ENCODE peak calls at places on chromosome 1, in eight cellular contexts. H, X, Q, R, Z, V, O and A are unnamed samples.

GRCh38 chr1:30720271-30721223 is 2.8 kb downstream of the MATN1 start:
- DNase-seq in H (no peak), X (no peak), Q (no peak), R (no peak), Z (no peak), V (no peak), O (no peak), A (no peak)

GRCh38 chr1:225694151-225694603 is 41.3 kb upstream of the ENAH start:
- DNase-seq in H (no peak), X (no peak), Q (no peak), R (no peak), Z (peak), V (peak), O (peak), A (no peak)

GRCh38 chr1:1254667-1254998 is 8.1 kb upstream of the C1QTNF12 start:
- DNase-seq in H (no peak), X (no peak), Q (no peak), R (no peak), Z (no peak), V (no peak), O (no peak), A (no peak)

GRCh38 chr1:178060789-178061556 is 32.9 kb upstream of the RASAL2 start:
- DNase-seq in H (peak), X (no peak), Q (no peak), R (no peak), Z (no peak), V (peak), O (peak), A (no peak)

GRCh38 chr1:13619909-13620308 is 36.3 kb downstream of the PDPN start:
- DNase-seq in H (peak), X (no peak), Q (no peak), R (no peak), Z (peak), V (no peak), O (no peak), A (no peak)

GRCh38 chr1:216945506-216946080 is 222.4 kb upstream of the ESRRG start:
- DNase-seq in H (no peak), X (no peak), Q (no peak), R (no peak), Z (no peak), V (no peak), O (no peak), A (no peak)

GRCh38 chr1:163055005-163055404 is 14.2 kb upstream of the RGS4 start:
- DNase-seq in H (no peak), X (no peak), Q (no peak), R (no peak), Z (no peak), V (no peak), O (no peak), A (no peak)

GRCh38 chr1:72830606-72831390 is 548.5 kb upstream of the NEGR1 start:
- DNase-seq in H (no peak), X (no peak), Q (no peak), R (no peak), Z (no peak), V (no peak), O (no peak), A (no peak)

GRCh38 chr1:22880174-22880601 is 92.5 kb downstream of the LACTBL1 start:
- DNase-seq in H (no peak), X (no peak), Q (no peak), R (no peak), Z (no peak), V (no peak), O (peak), A (no peak)

GRCh38 chr1:157073944-157074685 is 25.5 kb downstream of the ETV3L start:
- DNase-seq in H (no peak), X (peak), Q (no peak), R (no peak), Z (peak), V (peak), O (peak), A (no peak)

GRCh38 chr1:234000557-234001081 is 96.1 kb downstream of the SLC35F3 start:
- DNase-seq in H (no peak), X (no peak), Q (no peak), R (peak), Z (no peak), V (no peak), O (no peak), A (no peak)

GRCh38 chr1:112855152-112855836 is 100.7 kb downstream of the SLC16A1 start:
- DNase-seq in H (no peak), X (no peak), Q (no peak), R (no peak), Z (no peak), V (no peak), O (no peak), A (no peak)